ENCODE peak calls at places on chromosome 16, in nine cellular contexts. One of them, this sample, is unnamed.

GRCh38 chr16:85659336-85659735 is 29.4 kb downstream of the GINS2 start:
- DNase-seq in GM23338: no peak
- DNase-seq in neural progenitor cell: no peak
- DNase-seq in endothelial cell of umbilical vein: no peak
- DNase-seq in hepatocyte: no peak
- DNase-seq in HCT116: no peak
- DNase-seq in mammary epithelial cell: no peak
- DNase-seq in keratinocyte: no peak
- DNase-seq in K562: no peak
- DNase-seq in this sample: no peak

GRCh38 chr16:88842308-88842756 is 14.4 kb downstream of the GALNS start:
- DNase-seq in GM23338: no peak
- DNase-seq in neural progenitor cell: no peak
- DNase-seq in endothelial cell of umbilical vein: no peak
- DNase-seq in hepatocyte: no peak
- DNase-seq in HCT116: no peak
- DNase-seq in mammary epithelial cell: no peak
- DNase-seq in keratinocyte: no peak
- DNase-seq in K562: no peak
- DNase-seq in this sample: no peak

GRCh38 chr16:85593503-85594195 is 19.5 kb upstream of the GSE1 start:
- DNase-seq in GM23338: no peak
- DNase-seq in neural progenitor cell: peak; percentile 78
- DNase-seq in endothelial cell of umbilical vein: no peak
- DNase-seq in hepatocyte: no peak
- DNase-seq in HCT116: no peak
- DNase-seq in mammary epithelial cell: no peak
- DNase-seq in keratinocyte: no peak
- DNase-seq in K562: no peak
- DNase-seq in this sample: peak; percentile 60

GRCh38 chr16:9154576-9155410 is 63.3 kb downstream of the HAPSTR1 start:
- DNase-seq in GM23338: peak; percentile 43
- DNase-seq in neural progenitor cell: no peak
- DNase-seq in endothelial cell of umbilical vein: no peak
- DNase-seq in hepatocyte: no peak
- DNase-seq in HCT116: no peak
- DNase-seq in mammary epithelial cell: no peak
- DNase-seq in keratinocyte: no peak
- DNase-seq in K562: no peak
- DNase-seq in this sample: no peak

GRCh38 chr16:83116274-83116892 is 489.6 kb downstream of the CDH13 start:
- DNase-seq in GM23338: peak; percentile 39
- DNase-seq in neural progenitor cell: no peak
- DNase-seq in endothelial cell of umbilical vein: no peak
- DNase-seq in hepatocyte: no peak
- DNase-seq in HCT116: no peak
- DNase-seq in mammary epithelial cell: no peak
- DNase-seq in keratinocyte: no peak
- DNase-seq in K562: no peak
- DNase-seq in this sample: no peak

GRCh38 chr16:86676216-86676800 is 98.0 kb downstream of the FOXL1 start:
- DNase-seq in GM23338: no peak
- DNase-seq in neural progenitor cell: no peak
- DNase-seq in endothelial cell of umbilical vein: peak; percentile 65
- DNase-seq in hepatocyte: no peak
- DNase-seq in HCT116: peak; percentile 21
- DNase-seq in mammary epithelial cell: peak; percentile 98
- DNase-seq in keratinocyte: peak; percentile 62
- DNase-seq in K562: no peak
- DNase-seq in this sample: no peak

GRCh38 chr16:77564791-77565390 is 130.1 kb upstream of the ADAMTS18 start:
- DNase-seq in GM23338: no peak
- DNase-seq in neural progenitor cell: no peak
- DNase-seq in endothelial cell of umbilical vein: peak; percentile 51
- DNase-seq in hepatocyte: no peak
- DNase-seq in HCT116: no peak
- DNase-seq in mammary epithelial cell: no peak
- DNase-seq in keratinocyte: no peak
- DNase-seq in K562: no peak
- DNase-seq in this sample: no peak

GRCh38 chr16:86844691-86845090 is 266.3 kb downstream of the FOXL1 start:
- DNase-seq in GM23338: no peak
- DNase-seq in neural progenitor cell: no peak
- DNase-seq in endothelial cell of umbilical vein: no peak
- DNase-seq in hepatocyte: peak; percentile 45
- DNase-seq in HCT116: no peak
- DNase-seq in mammary epithelial cell: no peak
- DNase-seq in keratinocyte: no peak
- DNase-seq in K562: no peak
- DNase-seq in this sample: no peak

GRCh38 chr16:25151996-25152395 is 40.5 kb downstream of the LCMT1 start:
- DNase-seq in GM23338: no peak
- DNase-seq in neural progenitor cell: no peak
- DNase-seq in endothelial cell of umbilical vein: no peak
- DNase-seq in hepatocyte: no peak
- DNase-seq in HCT116: peak; percentile 87
- DNase-seq in mammary epithelial cell: peak; percentile 63
- DNase-seq in keratinocyte: no peak
- DNase-seq in K562: no peak
- DNase-seq in this sample: no peak

GRCh38 chr16:12500771-12501170 is 302.9 kb downstream of the CPPED1 start:
- DNase-seq in GM23338: no peak
- DNase-seq in neural progenitor cell: no peak
- DNase-seq in endothelial cell of umbilical vein: no peak
- DNase-seq in hepatocyte: peak; percentile 43
- DNase-seq in HCT116: no peak
- DNase-seq in mammary epithelial cell: no peak
- DNase-seq in keratinocyte: no peak
- DNase-seq in K562: no peak
- DNase-seq in this sample: no peak

GRCh38 chr16:1332618-1333148 is 762 bp upstream of the BAIAP3 start:
- DNase-seq in GM23338: peak; percentile 39
- DNase-seq in neural progenitor cell: no peak
- DNase-seq in endothelial cell of umbilical vein: no peak
- DNase-seq in hepatocyte: no peak
- DNase-seq in HCT116: no peak
- DNase-seq in mammary epithelial cell: no peak
- DNase-seq in keratinocyte: no peak
- DNase-seq in K562: no peak
- DNase-seq in this sample: no peak

GRCh38 chr16:1327619-1327947 is 5.9 kb upstream of the BAIAP3 start:
- DNase-seq in GM23338: peak; percentile 62
- DNase-seq in neural progenitor cell: no peak
- DNase-seq in endothelial cell of umbilical vein: no peak
- DNase-seq in hepatocyte: no peak
- DNase-seq in HCT116: no peak
- DNase-seq in mammary epithelial cell: no peak
- DNase-seq in keratinocyte: no peak
- DNase-seq in K562: no peak
- DNase-seq in this sample: no peak

GRCh38 chr16:1330931-1331711 is 2.3 kb upstream of the BAIAP3 start:
- DNase-seq in GM23338: no peak
- DNase-seq in neural progenitor cell: no peak
- DNase-seq in endothelial cell of umbilical vein: no peak
- DNase-seq in hepatocyte: no peak
- DNase-seq in HCT116: no peak
- DNase-seq in mammary epithelial cell: no peak
- DNase-seq in keratinocyte: no peak
- DNase-seq in K562: no peak
- DNase-seq in this sample: no peak

GRCh38 chr16:1331712-1332617 is 1.5 kb upstream of the BAIAP3 start:
- DNase-seq in GM23338: peak; percentile 99
- DNase-seq in neural progenitor cell: peak; percentile 85
- DNase-seq in endothelial cell of umbilical vein: peak; percentile 30
- DNase-seq in hepatocyte: peak; percentile 89
- DNase-seq in HCT116: peak; percentile 33
- DNase-seq in mammary epithelial cell: peak; percentile 43
- DNase-seq in keratinocyte: no peak
- DNase-seq in K562: peak; percentile 89
- DNase-seq in this sample: no peak

GRCh38 chr16:1330260-1330914 is 3.1 kb upstream of the BAIAP3 start:
- DNase-seq in GM23338: peak; percentile 84
- DNase-seq in neural progenitor cell: no peak
- DNase-seq in endothelial cell of umbilical vein: no peak
- DNase-seq in hepatocyte: no peak
- DNase-seq in HCT116: no peak
- DNase-seq in mammary epithelial cell: no peak
- DNase-seq in keratinocyte: no peak
- DNase-seq in K562: peak; percentile 46
- DNase-seq in this sample: no peak
- TF ChIP-seq CTCF in GM23338: peak; percentile 86
- TF ChIP-seq CTCF in neural progenitor cell: peak; percentile 57
- TF ChIP-seq CTCF in endothelial cell of umbilical vein: peak; percentile 54
- TF ChIP-seq CTCF in hepatocyte: peak; percentile 40
- TF ChIP-seq CTCF in HCT116: peak; percentile 4
- TF ChIP-seq CTCF in mammary epithelial cell: peak; percentile 38
- TF ChIP-seq CTCF in keratinocyte: peak; percentile 72
- TF ChIP-seq CTCF in K562: peak; percentile 52
- TF ChIP-seq CTCF in this sample: peak; percentile 60

DNA sequence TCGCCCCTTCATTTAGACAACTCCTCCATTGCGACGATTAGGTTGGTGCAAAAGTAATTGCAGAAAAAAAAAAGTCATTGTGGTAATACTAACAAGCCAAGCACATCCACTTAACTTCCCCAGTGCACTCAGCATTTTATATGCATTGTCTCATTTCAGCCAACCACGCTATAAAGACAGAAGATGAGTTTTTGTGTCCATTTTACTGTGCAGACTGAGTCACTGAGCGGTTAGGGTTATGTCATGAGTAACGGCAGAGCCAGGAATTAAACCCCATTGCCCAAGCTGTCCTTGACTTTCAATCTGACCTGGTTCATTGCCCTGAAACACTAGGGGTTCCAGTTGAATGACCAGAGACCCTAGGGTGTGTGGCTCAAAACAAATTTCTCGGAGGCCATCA is 218.7 kb downstream of the XYLT1 start:
- DNase-seq in GM23338: no peak
- DNase-seq in neural progenitor cell: no peak
- DNase-seq in endothelial cell of umbilical vein: no peak
- DNase-seq in hepatocyte: no peak
- DNase-seq in HCT116: no peak
- DNase-seq in mammary epithelial cell: no peak
- DNase-seq in keratinocyte: no peak
- DNase-seq in K562: no peak
- DNase-seq in this sample: no peak
- TF ChIP-seq EZH2 in GM23338: no peak
- TF ChIP-seq EZH2 in neural progenitor cell: no peak
- TF ChIP-seq EZH2 in endothelial cell of umbilical vein: no peak
- TF ChIP-seq EZH2 in hepatocyte: no peak
- TF ChIP-seq EZH2 in HCT116: no peak
- TF ChIP-seq EZH2 in mammary epithelial cell: no peak
- TF ChIP-seq EZH2 in keratinocyte: no peak
- TF ChIP-seq EZH2 in K562: no peak
- TF ChIP-seq EZH2 in this sample: no peak

GRCh38 chr16:67312450-67313118 is 14.0 kb downstream of the KCTD19 start:
- DNase-seq in GM23338: no peak
- DNase-seq in neural progenitor cell: no peak
- DNase-seq in endothelial cell of umbilical vein: peak; percentile 6
- DNase-seq in hepatocyte: no peak
- DNase-seq in HCT116: no peak
- DNase-seq in mammary epithelial cell: no peak
- DNase-seq in keratinocyte: no peak
- DNase-seq in K562: no peak
- DNase-seq in this sample: no peak

DNA sequence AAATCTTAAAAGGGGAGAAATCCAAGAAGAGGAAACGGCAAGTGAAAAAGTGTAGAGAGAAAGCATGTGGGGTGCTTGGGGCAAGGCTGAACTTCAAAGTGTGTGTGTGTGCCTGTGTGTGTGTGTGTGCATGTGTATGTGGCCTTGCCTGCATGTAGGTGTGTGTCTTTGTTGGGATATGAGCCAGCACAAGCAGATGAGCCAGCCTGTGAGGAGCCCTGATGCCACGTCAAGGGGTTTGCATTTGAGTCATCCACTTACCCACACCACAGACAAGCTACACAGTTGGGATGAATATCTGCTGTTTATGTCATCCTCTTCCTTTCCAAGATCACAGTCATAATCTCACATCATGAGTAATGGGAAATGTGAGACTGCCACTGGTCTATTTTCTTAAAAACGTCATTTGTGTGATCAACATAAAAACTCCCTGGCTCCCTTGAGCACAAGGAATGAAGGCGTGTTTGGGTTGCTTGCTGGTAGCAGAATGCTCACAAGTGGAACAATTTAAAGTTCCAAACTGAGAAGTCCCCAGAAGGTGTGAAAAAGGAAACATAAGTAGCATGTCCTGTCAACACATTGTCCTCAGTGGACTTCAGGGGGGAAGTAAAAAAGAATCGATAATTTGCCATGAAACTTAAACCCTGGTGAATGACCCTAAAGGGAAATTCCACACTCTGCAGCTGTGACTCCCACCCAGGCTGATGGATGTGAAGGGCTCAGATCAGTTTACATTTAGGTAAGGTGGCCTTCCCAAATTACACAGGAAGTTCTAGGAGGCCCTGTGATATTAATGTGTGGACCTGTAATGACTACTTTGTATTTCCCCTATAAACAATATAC is 14.7 kb downstream of the KCTD19 start:
- DNase-seq in GM23338: no peak
- DNase-seq in neural progenitor cell: no peak
- DNase-seq in endothelial cell of umbilical vein: peak; percentile 92
- DNase-seq in hepatocyte: peak; percentile 74
- DNase-seq in HCT116: peak; percentile 70
- DNase-seq in mammary epithelial cell: peak; percentile 100
- DNase-seq in keratinocyte: peak; percentile 100
- DNase-seq in K562: no peak
- DNase-seq in this sample: peak; percentile 31
- H3K27ac ChIP-seq in GM23338: no peak overlapping the region
- H3K27ac ChIP-seq in neural progenitor cell: no peak overlapping the region
- H3K27ac ChIP-seq in endothelial cell of umbilical vein: peak overlapping the region; percentile 72
- H3K27ac ChIP-seq in hepatocyte: peak overlapping the region; percentile 83
- H3K27ac ChIP-seq in HCT116: no peak overlapping the region
- H3K27ac ChIP-seq in mammary epithelial cell: peak overlapping the region; percentile 87
- H3K27ac ChIP-seq in keratinocyte: peak overlapping the region; percentile 76
- H3K27ac ChIP-seq in K562: no peak overlapping the region
- H3K27ac ChIP-seq in this sample: no peak overlapping the region

DNA sequence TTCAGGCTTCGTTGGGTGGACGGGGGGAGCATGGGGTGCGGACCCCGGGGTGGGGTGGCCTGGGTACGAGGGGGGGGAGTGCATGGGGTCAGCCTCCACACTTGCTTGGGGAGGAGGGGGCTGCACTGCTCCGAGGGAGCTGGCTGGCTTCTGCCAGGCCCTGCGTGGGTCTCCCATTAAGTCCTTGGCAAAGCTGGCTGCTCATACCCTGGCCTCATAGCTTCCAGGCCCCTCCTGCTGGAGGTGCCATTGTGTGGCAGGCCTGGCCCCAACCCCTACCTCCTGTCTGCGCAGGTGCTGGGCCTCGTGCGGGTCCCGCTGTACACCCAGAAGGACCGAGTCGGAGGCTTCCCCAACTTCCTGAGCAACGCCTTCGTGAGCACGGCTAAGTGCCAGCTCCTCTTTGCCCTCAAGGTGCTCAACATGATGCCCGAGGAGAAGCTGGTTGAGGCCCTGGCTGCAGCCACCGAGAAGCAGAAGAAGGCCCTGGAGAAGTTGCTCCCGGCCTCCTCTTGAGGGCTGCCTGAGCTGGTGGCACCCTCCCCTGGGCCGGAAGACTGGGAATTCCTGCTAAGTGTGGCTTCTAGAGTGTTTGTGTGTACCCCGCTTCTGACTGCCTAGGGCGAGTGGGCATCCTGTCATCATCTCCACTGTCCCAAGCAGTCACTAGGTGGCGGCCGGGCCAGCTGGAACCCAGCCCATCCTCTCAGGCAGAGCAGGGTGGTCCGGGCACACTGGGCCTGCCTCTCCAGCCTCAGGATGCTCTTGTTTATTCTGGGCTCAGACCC is 1.5 kb downstream of the NUDT16L1 start:
- DNase-seq in GM23338: no peak
- DNase-seq in neural progenitor cell: no peak
- DNase-seq in endothelial cell of umbilical vein: no peak
- DNase-seq in hepatocyte: no peak
- DNase-seq in HCT116: no peak
- DNase-seq in mammary epithelial cell: no peak
- DNase-seq in keratinocyte: no peak
- DNase-seq in K562: no peak
- DNase-seq in this sample: no peak
- TF ChIP-seq CTCF in GM23338: peak; percentile 41
- TF ChIP-seq CTCF in neural progenitor cell: no peak
- TF ChIP-seq CTCF in endothelial cell of umbilical vein: no peak
- TF ChIP-seq CTCF in hepatocyte: no peak
- TF ChIP-seq CTCF in HCT116: no peak
- TF ChIP-seq CTCF in mammary epithelial cell: peak; percentile 5
- TF ChIP-seq CTCF in keratinocyte: no peak
- TF ChIP-seq CTCF in K562: no peak
- TF ChIP-seq CTCF in this sample: no peak